ENCODE peak calls at places on chromosomes 11 and 22, in five cellular contexts. R is hepatocyte; B is CD8-positive, alpha-beta T cell; E is left lung; P is fibroblast of lung. U is an unnamed sample.

GRCh38 chr11:12244156-12244555 is 133.2 kb upstream of the PARVA start:
- DNase-seq in P (no peak), R (no peak), E (no peak), B (no peak), U (no peak)

GRCh38 chr22:39173787-39174497 is 21.5 kb upstream of the CBX7 start:
- DNase-seq in E (no peak), R (no peak), B (peak; percentile 43), P (no peak), U (no peak)

GRCh38 chr22:35064664-35065063 is 1.3 kb upstream of the ISX start:
- DNase-seq in P (no peak), B (no peak), E (no peak), R (peak; percentile 86), U (no peak)

GRCh38 chr11:32858731-32859130 is 29.0 kb downstream of the PRRG4 start:
- DNase-seq in R (no peak), B (no peak), E (no peak), P (no peak), U (no peak)

GRCh38 chr11:12100429-12100828 is 10.0 kb upstream of the MICAL2 start:
- DNase-seq in B (no peak), P (no peak), E (no peak), R (no peak), U (no peak)

GRCh38 chr11:35122308-35122707 is 16.7 kb upstream of the CD44 start:
- DNase-seq in B (no peak), R (no peak), E (no peak), P (no peak), U (no peak)

GRCh38 chr11:46391578-46392420 is at the start of gene CHRM4:
- DNase-seq in R (peak; percentile 76), B (no peak), P (peak; percentile 32), E (peak; percentile 82), U (no peak)

GRCh38 chr11:119895981-119896380 is 167.0 kb upstream of the NECTIN1 start:
- DNase-seq in E (no peak), P (peak; percentile 2), R (no peak), B (no peak), U (no peak)

GRCh38 chr11:727859-728748 is 19.2 kb upstream of the TALDO1 start:
- DNase-seq in E (peak; percentile 96), R (peak; percentile 94), B (peak; percentile 71), P (peak; percentile 89), U (peak; percentile 83)

GRCh38 chr11:32366671-32367070 is 68.7 kb downstream of the WT1 start:
- DNase-seq in P (peak; percentile 74), B (no peak), E (no peak), R (no peak), U (no peak)

GRCh38 chr11:69642549-69642912 is 1.6 kb downstream of the CCND1 start:
- DNase-seq in P (no peak), E (peak; percentile 82), B (peak; percentile 18), R (peak; percentile 55), U (no peak)

GRCh38 chr11:73017024-73017751 is 124.9 kb downstream of the FCHSD2 start:
- DNase-seq in P (no peak), B (no peak), E (no peak), R (no peak), U (no peak)

GRCh38 chr11:102457865-102458264 is 5.3 kb upstream of the TMEM123 start:
- DNase-seq in P (no peak), R (no peak), B (no peak), E (no peak), U (no peak)

GRCh38 chr11:96704847-96705246 is 315.0 kb downstream of the JRKL start:
- DNase-seq in E (no peak), P (no peak), B (no peak), R (peak; percentile 38), U (no peak)

GRCh38 chr11:125903753-125904659 is at the start of gene DDX25:
- DNase-seq in P (no peak), E (peak; percentile 75), R (peak; percentile 43), B (no peak), U (no peak)

GRCh38 chr22:34111210-34111824 is 191.0 kb upstream of the LARGE1 start:
- DNase-seq in E (no peak), B (no peak), P (no peak), R (peak; percentile 71), U (no peak)

GRCh38 chr22:33640900-33641299 is 279.4 kb downstream of the LARGE1 start:
- DNase-seq in P (no peak), E (no peak), B (no peak), R (no peak), U (no peak)

GRCh38 chr11:87463486-87464102 is 425.9 kb downstream of the TMEM135 start:
- DNase-seq in B (no peak), R (peak; percentile 47), P (peak; percentile 29), E (no peak), U (no peak)

GRCh38 chr11:67652965-67653845 is 2.7 kb upstream of the ACY3 start:
- DNase-seq in P (no peak), E (peak; percentile 19), B (no peak), R (no peak), U (no peak)

GRCh38 chr11:111719379-111719778 is 46.8 kb downstream of the PPP2R1B start:
- DNase-seq in P (peak; percentile 74), B (no peak), E (no peak), R (no peak), U (no peak)

GRCh38 chr11:109347304-109347703 is 74.7 kb upstream of the C11orf87 start:
- DNase-seq in P (no peak), R (no peak), E (no peak), B (no peak), U (no peak)

GRCh38 chr11:122186439-122187080 is 70.5 kb upstream of the BLID start:
- DNase-seq in R (peak; percentile 57), B (no peak), P (peak; percentile 98), E (no peak), U (no peak)

GRCh38 chr11:16299884-16300778 is 56.2 kb downstream of the SOX6 start:
- DNase-seq in R (no peak), B (no peak), E (no peak), P (no peak), U (no peak)

GRCh38 chr11:20089796-20090653 is 70.2 kb downstream of the DBX1 start:
- DNase-seq in E (no peak), P (peak; percentile 80), B (no peak), R (peak; percentile 39), U (no peak)

GRCh38 chr11:45432100-45432499 is 146.0 kb upstream of the SYT13 start:
- DNase-seq in R (no peak), E (no peak), B (no peak), P (no peak), U (no peak)

GRCh38 chr22:28072066-28072465 is 153.0 kb upstream of the PITPNB start:
- DNase-seq in P (peak; percentile 47), B (no peak), E (no peak), R (no peak), U (no peak)

GRCh38 chr11:117497206-117497951 is 169.7 kb downstream of the CEP164 start:
- DNase-seq in E (peak; percentile 54), R (no peak), B (no peak), P (no peak), U (no peak)

GRCh38 chr22:19988331-19988808 is 28.3 kb downstream of the ARVCF start:
- DNase-seq in P (no peak), E (peak; percentile 51), B (no peak), R (no peak), U (no peak)

GRCh38 chr11:127675602-127676001 is 675.0 kb upstream of the KIRREL3 start:
- DNase-seq in B (no peak), R (peak; percentile 7), E (no peak), P (no peak), U (no peak)
- H3K9me3 ChIP-seq in B (no peaks in the 10 kb centered on the region), R (no peaks in the 10 kb centered on the region), E (no peaks in the 10 kb centered on the region), P (no peaks in the 10 kb centered on the region), U (no peaks in the 10 kb centered on the region)

GRCh38 chr11:74826901-74827300 is 78.3 kb downstream of the RNF169 start:
- DNase-seq in R (no peak), E (no peak), P (no peak), B (no peak), U (no peak)
- H3K9me3 ChIP-seq in R (peaks cover 26% of the 10 kb centered on the region), E (no peaks in the 10 kb centered on the region), P (no peaks in the 10 kb centered on the region), B (no peaks in the 10 kb centered on the region), U (peaks cover 4% of the 10 kb centered on the region)

GRCh38 chr11:92131289-92131890 is 93.2 kb upstream of the FAT3 start:
- DNase-seq in R (no peak), P (peak; percentile 83), E (no peak), B (no peak), U (no peak)
- H3K9me3 ChIP-seq in R (no peaks in the 10 kb centered on the region), P (no peaks in the 10 kb centered on the region), E (no peaks in the 10 kb centered on the region), B (no peaks in the 10 kb centered on the region), U (no peaks in the 10 kb centered on the region)

GRCh38 chr22:42656578-42656977 is 7.4 kb upstream of the CYB5R3 start:
- DNase-seq in R (no peak), P (no peak), E (no peak), B (no peak), U (no peak)
- H3K9me3 ChIP-seq in R (no peaks in the 10 kb centered on the region), P (no peaks in the 10 kb centered on the region), E (no peaks in the 10 kb centered on the region), B (no peaks in the 10 kb centered on the region), U (no peaks in the 10 kb centered on the region)

GRCh38 chr22:49655168-49655812 is 172.4 kb downstream of the BRD1 start:
- DNase-seq in P (no peak), B (no peak), E (peak; percentile 65), R (no peak), U (no peak)
- H3K9me3 ChIP-seq in P (no peaks in the 10 kb centered on the region), B (no peaks in the 10 kb centered on the region), E (no peaks in the 10 kb centered on the region), R (no peaks in the 10 kb centered on the region), U (no peaks in the 10 kb centered on the region)

GRCh38 chr11:41720761-41721160 is 261.3 kb upstream of the LRRC4C start:
- DNase-seq in E (no peak), B (no peak), P (no peak), R (no peak), U (no peak)
- H3K9me3 ChIP-seq in E (no peaks in the 10 kb centered on the region), B (no peaks in the 10 kb centered on the region), P (no peaks in the 10 kb centered on the region), R (no peaks in the 10 kb centered on the region), U (no peaks in the 10 kb centered on the region)

GRCh38 chr22:47207846-47208554 is 445.6 kb downstream of the TBC1D22A start:
- DNase-seq in R (no peak), P (no peak), E (no peak), B (no peak), U (no peak)

GRCh38 chr22:47209077-47209514 is 446.6 kb downstream of the TBC1D22A start:
- DNase-seq in R (no peak), E (no peak), P (no peak), B (no peak), U (no peak)

GRCh38 chr22:47210112-47210657 is 447.7 kb downstream of the TBC1D22A start:
- DNase-seq in E (no peak), B (no peak), P (no peak), R (no peak), U (no peak)

GRCh38 chr22:47210686-47211085 is 448.2 kb downstream of the TBC1D22A start:
- DNase-seq in R (no peak), P (no peak), B (no peak), E (no peak), U (no peak)

DNA sequence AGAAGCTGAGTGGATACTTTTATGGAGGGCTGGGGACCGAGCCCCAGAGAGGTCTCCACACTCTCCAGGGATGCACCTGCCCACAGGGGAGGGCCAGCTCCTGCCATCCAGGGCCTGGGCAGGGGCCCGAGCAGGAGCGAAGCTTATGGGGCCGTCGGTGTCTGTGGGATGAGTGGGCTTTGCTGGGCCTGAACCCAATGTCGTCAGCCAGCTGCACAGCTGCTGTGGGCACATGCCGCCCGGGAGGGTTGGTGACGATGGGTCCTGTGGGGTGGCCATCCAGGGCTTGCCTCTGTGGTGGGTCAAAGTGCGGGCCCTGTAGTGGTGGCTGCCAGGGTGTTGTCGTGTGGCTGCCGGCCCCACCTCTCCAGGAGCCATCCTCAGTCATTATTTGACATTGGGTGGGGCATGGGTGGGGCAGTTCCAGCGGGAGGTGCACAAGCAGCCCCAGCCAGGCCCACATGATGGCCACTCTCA is 447.1 kb downstream of the TBC1D22A start:
- DNase-seq in B (no peak), E (no peak), P (no peak), R (no peak), U (no peak)
- H3K9me3 ChIP-seq in B (no peaks in the 10 kb centered on the region), E (no peaks in the 10 kb centered on the region), P (no peaks in the 10 kb centered on the region), R (no peaks in the 10 kb centered on the region), U (no peaks in the 10 kb centered on the region)

GRCh38 chr11:70725786-70726185 is 327.5 kb downstream of the CTTN start:
- DNase-seq in B (no peak), E (no peak), P (no peak), R (no peak), U (no peak)
- H3K9me3 ChIP-seq in B (no peaks in the 10 kb centered on the region), E (no peaks in the 10 kb centered on the region), P (no peaks in the 10 kb centered on the region), R (no peaks in the 10 kb centered on the region), U (no peaks in the 10 kb centered on the region)

U was measured in T-helper 17 cell.